ENCODE peak calls at places on chromosomes 12 and 14, in four cellular contexts. One of them, this sample, is unnamed.

GRCh38 chr12:11023387-11023786 is 967 bp upstream of the TAS2R19 start:
- DNase-seq in brain microvascular endothelial cell: no peak
- DNase-seq in heart right ventricle: no peak
- DNase-seq in epithelial cell of esophagus: no peak
- DNase-seq in this sample: no peak

GRCh38 chr12:62435337-62436163 is 31.1 kb upstream of the MON2 start:
- DNase-seq in heart right ventricle: peak
- DNase-seq in brain microvascular endothelial cell: peak
- DNase-seq in epithelial cell of esophagus: peak
- DNase-seq in this sample: peak

GRCh38 chr12:73124480-73124879 is 852.3 kb downstream of the TRHDE start:
- DNase-seq in epithelial cell of esophagus: no peak
- DNase-seq in heart right ventricle: no peak
- DNase-seq in brain microvascular endothelial cell: no peak
- DNase-seq in this sample: no peak

GRCh38 chr12:28925726-28926376 is 223.2 kb upstream of the FAR2 start:
- DNase-seq in brain microvascular endothelial cell: no peak
- DNase-seq in epithelial cell of esophagus: no peak
- DNase-seq in heart right ventricle: no peak
- DNase-seq in this sample: no peak

GRCh38 chr14:105830171-105830570 is 303.8 kb downstream of the TMEM121 start:
- DNase-seq in heart right ventricle: no peak
- DNase-seq in epithelial cell of esophagus: no peak
- DNase-seq in brain microvascular endothelial cell: no peak
- DNase-seq in this sample: no peak

GRCh38 chr12:47212701-47213039 is 132.9 kb upstream of the AMIGO2 start:
- DNase-seq in brain microvascular endothelial cell: no peak
- DNase-seq in heart right ventricle: no peak
- DNase-seq in epithelial cell of esophagus: no peak
- DNase-seq in this sample: no peak

GRCh38 chr14:61471297-61471980 is 150.1 kb downstream of the PRKCH start:
- DNase-seq in brain microvascular endothelial cell: peak
- DNase-seq in epithelial cell of esophagus: no peak
- DNase-seq in heart right ventricle: no peak
- DNase-seq in this sample: no peak

GRCh38 chr14:99571303-99571986 is 32.6 kb downstream of the CCDC85C start:
- DNase-seq in epithelial cell of esophagus: no peak
- DNase-seq in brain microvascular endothelial cell: no peak
- DNase-seq in heart right ventricle: no peak
- DNase-seq in this sample: no peak

GRCh38 chr14:89400529-89400928 is 16.5 kb downstream of the FOXN3 start:
- DNase-seq in epithelial cell of esophagus: no peak
- DNase-seq in heart right ventricle: no peak
- DNase-seq in brain microvascular endothelial cell: no peak
- DNase-seq in this sample: no peak

GRCh38 chr12:93570552-93571359 is 1.7 kb upstream of the SOCS2 start:
- DNase-seq in epithelial cell of esophagus: peak
- DNase-seq in heart right ventricle: peak
- DNase-seq in brain microvascular endothelial cell: peak
- DNase-seq in this sample: peak

GRCh38 chr12:1651946-1652345 is 22.9 kb downstream of the WNT5B start:
- DNase-seq in heart right ventricle: no peak
- DNase-seq in epithelial cell of esophagus: peak
- DNase-seq in brain microvascular endothelial cell: no peak
- DNase-seq in this sample: no peak

GRCh38 chr12:13404111-13404628 is 207.6 kb downstream of the EMP1 start:
- DNase-seq in brain microvascular endothelial cell: no peak
- DNase-seq in epithelial cell of esophagus: no peak
- DNase-seq in heart right ventricle: no peak
- DNase-seq in this sample: no peak

GRCh38 chr12:84643993-84644392 is 268.6 kb downstream of the SLC6A15 start:
- DNase-seq in epithelial cell of esophagus: no peak
- DNase-seq in heart right ventricle: no peak
- DNase-seq in brain microvascular endothelial cell: no peak
- DNase-seq in this sample: no peak

GRCh38 chr14:37403656-37404055 is 191.4 kb downstream of the FOXA1 start:
- DNase-seq in brain microvascular endothelial cell: no peak
- DNase-seq in heart right ventricle: no peak
- DNase-seq in epithelial cell of esophagus: no peak
- DNase-seq in this sample: no peak

GRCh38 chr14:78519863-78520262 is 349.7 kb downstream of the NRXN3 start:
- DNase-seq in epithelial cell of esophagus: peak
- DNase-seq in heart right ventricle: no peak
- DNase-seq in brain microvascular endothelial cell: peak
- DNase-seq in this sample: peak

GRCh38 chr12:50637870-50638481 is 125.9 kb upstream of the ATF1 start:
- DNase-seq in brain microvascular endothelial cell: peak
- DNase-seq in heart right ventricle: no peak
- DNase-seq in epithelial cell of esophagus: peak
- DNase-seq in this sample: peak

GRCh38 chr14:92880851-92881250 is 42.1 kb upstream of the CHGA start:
- DNase-seq in epithelial cell of esophagus: peak
- DNase-seq in heart right ventricle: no peak
- DNase-seq in brain microvascular endothelial cell: peak
- DNase-seq in this sample: peak

GRCh38 chr12:16568873-16569272 is 37.1 kb downstream of the LMO3 start:
- DNase-seq in brain microvascular endothelial cell: no peak
- DNase-seq in epithelial cell of esophagus: peak
- DNase-seq in heart right ventricle: no peak
- DNase-seq in this sample: peak

GRCh38 chr12:67430708-67431335 is 161.7 kb downstream of the CAND1 start:
- DNase-seq in heart right ventricle: peak
- DNase-seq in brain microvascular endothelial cell: no peak
- DNase-seq in epithelial cell of esophagus: no peak
- DNase-seq in this sample: no peak

GRCh38 chr12:85568395-85569103 is 267.7 kb downstream of the RASSF9 start:
- DNase-seq in heart right ventricle: no peak
- DNase-seq in brain microvascular endothelial cell: no peak
- DNase-seq in epithelial cell of esophagus: peak
- DNase-seq in this sample: no peak

GRCh38 chr14:23379331-23380196 is 2.7 kb downstream of the CMTM5 start:
- DNase-seq in brain microvascular endothelial cell: no peak
- DNase-seq in heart right ventricle: peak
- DNase-seq in epithelial cell of esophagus: peak
- DNase-seq in this sample: peak

GRCh38 chr14:105061428-105062047 is 3.7 kb downstream of the GPR132 start:
- DNase-seq in epithelial cell of esophagus: no peak
- DNase-seq in brain microvascular endothelial cell: no peak
- DNase-seq in heart right ventricle: peak
- DNase-seq in this sample: no peak

GRCh38 chr14:94542811-94543449 is 18.3 kb upstream of the SERPINA4 start:
- DNase-seq in epithelial cell of esophagus: no peak
- DNase-seq in heart right ventricle: no peak
- DNase-seq in brain microvascular endothelial cell: no peak
- DNase-seq in this sample: no peak

GRCh38 chr12:40989785-40990184 is 198.3 kb upstream of the PDZRN4 start:
- DNase-seq in brain microvascular endothelial cell: no peak
- DNase-seq in epithelial cell of esophagus: no peak
- DNase-seq in heart right ventricle: no peak
- DNase-seq in this sample: no peak

GRCh38 chr12:28086521-28086920 is 103.7 kb upstream of the CCDC91 start:
- DNase-seq in epithelial cell of esophagus: no peak
- DNase-seq in heart right ventricle: no peak
- DNase-seq in brain microvascular endothelial cell: no peak
- DNase-seq in this sample: no peak

GRCh38 chr12:109770104-109770860 is 56.7 kb downstream of the FAM222A start:
- DNase-seq in brain microvascular endothelial cell: no peak
- DNase-seq in heart right ventricle: no peak
- DNase-seq in epithelial cell of esophagus: no peak
- DNase-seq in this sample: no peak

GRCh38 chr12:107066686-107067085 is 26.7 kb downstream of the CRY1 start:
- DNase-seq in heart right ventricle: no peak
- DNase-seq in brain microvascular endothelial cell: no peak
- DNase-seq in epithelial cell of esophagus: no peak
- DNase-seq in this sample: no peak

GRCh38 chr14:63435838-63436237 is 107.3 kb downstream of the PPP2R5E start:
- DNase-seq in epithelial cell of esophagus: no peak
- DNase-seq in heart right ventricle: peak
- DNase-seq in brain microvascular endothelial cell: peak
- DNase-seq in this sample: peak

GRCh38 chr14:103099733-103100280 is 5.3 kb downstream of the EXOC3L4 start:
- DNase-seq in epithelial cell of esophagus: no peak
- DNase-seq in heart right ventricle: no peak
- DNase-seq in brain microvascular endothelial cell: no peak
- DNase-seq in this sample: no peak

GRCh38 chr14:32980887-32981501 is 42.3 kb downstream of the NPAS3 start:
- DNase-seq in epithelial cell of esophagus: no peak
- DNase-seq in heart right ventricle: no peak
- DNase-seq in brain microvascular endothelial cell: no peak
- DNase-seq in this sample: no peak

GRCh38 chr12:128259556-128260070 is 7.4 kb upstream of the TMEM132C start:
- DNase-seq in heart right ventricle: no peak
- DNase-seq in epithelial cell of esophagus: no peak
- DNase-seq in brain microvascular endothelial cell: peak
- DNase-seq in this sample: no peak

GRCh38 chr12:103505371-103506236 is 9.8 kb upstream of the C12orf42 start:
- DNase-seq in epithelial cell of esophagus: peak
- DNase-seq in heart right ventricle: no peak
- DNase-seq in brain microvascular endothelial cell: no peak
- DNase-seq in this sample: peak

GRCh38 chr14:21880918-21881317 is 207.3 kb upstream of the OR4E1 start:
- DNase-seq in epithelial cell of esophagus: peak
- DNase-seq in brain microvascular endothelial cell: peak
- DNase-seq in heart right ventricle: no peak
- DNase-seq in this sample: no peak

GRCh38 chr14:105067140-105067968 is 2.1 kb upstream of the GPR132 start:
- DNase-seq in brain microvascular endothelial cell: peak
- DNase-seq in epithelial cell of esophagus: peak
- DNase-seq in heart right ventricle: no peak
- DNase-seq in this sample: no peak

GRCh38 chr14:73747386-73748211 is 33.4 kb upstream of the PNMA1 start:
- DNase-seq in brain microvascular endothelial cell: no peak
- DNase-seq in heart right ventricle: no peak
- DNase-seq in epithelial cell of esophagus: no peak
- DNase-seq in this sample: no peak

GRCh38 chr12:17592472-17592871 is 497.5 kb downstream of the RERGL start:
- DNase-seq in brain microvascular endothelial cell: no peak
- DNase-seq in heart right ventricle: no peak
- DNase-seq in epithelial cell of esophagus: no peak
- DNase-seq in this sample: no peak

GRCh38 chr14:20578325-20578724 is 9.5 kb downstream of the RNASE11 start:
- DNase-seq in heart right ventricle: no peak
- DNase-seq in epithelial cell of esophagus: no peak
- DNase-seq in brain microvascular endothelial cell: no peak
- DNase-seq in this sample: no peak

GRCh38 chr14:101965145-101965531 is 765 bp downstream of the DYNC1H1 start:
- DNase-seq in brain microvascular endothelial cell: peak
- DNase-seq in heart right ventricle: peak
- DNase-seq in epithelial cell of esophagus: peak
- DNase-seq in this sample: peak

GRCh38 chr12:54075974-54076373 is 22.3 kb downstream of the HOXC4 start:
- DNase-seq in epithelial cell of esophagus: no peak
- DNase-seq in brain microvascular endothelial cell: no peak
- DNase-seq in heart right ventricle: no peak
- DNase-seq in this sample: no peak

GRCh38 chr14:90756755-90757345 is 59.4 kb downstream of the TTC7B start:
- DNase-seq in heart right ventricle: no peak
- DNase-seq in brain microvascular endothelial cell: no peak
- DNase-seq in epithelial cell of esophagus: no peak
- DNase-seq in this sample: no peak
- TF ChIP-seq CTCF in heart right ventricle: no peak
- TF ChIP-seq CTCF in brain microvascular endothelial cell: no peak
- TF ChIP-seq CTCF in epithelial cell of esophagus: no peak
- TF ChIP-seq CTCF in this sample: no peak

GRCh38 chr14:59189281-59189821 is 884 bp downstream of the DAAM1 start:
- DNase-seq in epithelial cell of esophagus: peak
- DNase-seq in heart right ventricle: peak
- DNase-seq in brain microvascular endothelial cell: peak
- DNase-seq in this sample: peak
- TF ChIP-seq CTCF in epithelial cell of esophagus: no peak
- TF ChIP-seq CTCF in heart right ventricle: no peak
- TF ChIP-seq CTCF in brain microvascular endothelial cell: no peak
- TF ChIP-seq CTCF in this sample: no peak

GRCh38 chr12:52215587-52216031 is 17.4 kb upstream of the KRT7 start:
- DNase-seq in heart right ventricle: no peak
- DNase-seq in epithelial cell of esophagus: peak
- DNase-seq in brain microvascular endothelial cell: peak
- DNase-seq in this sample: peak

GRCh38 chr12:52212701-52213540 is 20.1 kb upstream of the KRT7 start:
- DNase-seq in brain microvascular endothelial cell: no peak
- DNase-seq in heart right ventricle: no peak
- DNase-seq in epithelial cell of esophagus: no peak
- DNase-seq in this sample: no peak

GRCh38 chr12:52216107-52216506 is 16.9 kb upstream of the KRT7 start:
- DNase-seq in brain microvascular endothelial cell: no peak
- DNase-seq in epithelial cell of esophagus: no peak
- DNase-seq in heart right ventricle: no peak
- DNase-seq in this sample: no peak

GRCh38 chr12:52213541-52214420 is 19.3 kb upstream of the KRT7 start:
- DNase-seq in brain microvascular endothelial cell: peak
- DNase-seq in epithelial cell of esophagus: peak
- DNase-seq in heart right ventricle: peak
- DNase-seq in this sample: peak

DNA sequence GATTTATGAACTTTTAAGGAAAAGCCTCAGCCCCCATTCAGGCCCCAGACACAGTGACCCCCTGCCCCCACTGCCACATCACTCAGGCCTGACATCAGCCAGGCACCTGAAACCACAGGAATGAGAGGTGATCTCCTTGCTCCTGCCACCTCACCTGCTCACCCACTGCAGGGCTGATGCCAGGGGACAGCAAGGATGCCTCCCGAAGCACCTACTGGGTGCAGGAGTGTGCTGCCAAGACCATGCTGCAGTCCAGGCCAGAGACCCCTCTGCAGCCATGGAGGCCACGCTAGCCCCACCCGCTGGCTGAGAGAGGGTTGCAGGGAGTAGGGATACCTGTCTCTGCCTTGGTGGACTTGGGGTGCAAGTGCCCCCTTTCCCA is 18.6 kb upstream of the KRT7 start:
- DNase-seq in heart right ventricle: no peak
- DNase-seq in brain microvascular endothelial cell: no peak
- DNase-seq in epithelial cell of esophagus: no peak
- DNase-seq in this sample: no peak
- TF ChIP-seq CTCF in heart right ventricle: no peak
- TF ChIP-seq CTCF in brain microvascular endothelial cell: peak
- TF ChIP-seq CTCF in epithelial cell of esophagus: no peak
- TF ChIP-seq CTCF in this sample: no peak

GRCh38 chr12:31682136-31682962 is 22.9 kb downstream of the ETFBKMT start:
- DNase-seq in brain microvascular endothelial cell: peak
- DNase-seq in epithelial cell of esophagus: peak
- DNase-seq in heart right ventricle: peak
- DNase-seq in this sample: peak
- TF ChIP-seq CTCF in brain microvascular endothelial cell: peak
- TF ChIP-seq CTCF in epithelial cell of esophagus: peak
- TF ChIP-seq CTCF in heart right ventricle: peak
- TF ChIP-seq CTCF in this sample: peak

DNA sequence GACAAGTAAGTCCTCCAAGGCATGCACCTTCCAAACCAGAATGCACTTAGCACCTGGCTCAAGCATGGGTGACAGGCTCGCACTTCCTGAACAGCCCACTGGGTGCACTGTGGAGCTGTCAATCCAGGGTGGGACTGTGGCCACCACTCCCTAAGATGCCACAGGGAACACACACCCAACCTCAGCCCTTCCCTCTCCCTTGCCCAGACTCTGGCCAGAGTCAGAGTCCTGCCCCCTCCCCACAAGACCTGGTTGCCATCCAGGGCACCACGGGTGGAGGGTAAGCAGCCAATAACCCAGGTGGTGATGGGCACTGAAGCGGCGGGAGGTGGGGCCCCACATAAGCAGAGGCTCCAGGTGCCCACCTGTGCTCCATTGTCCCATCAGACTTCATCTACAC is 160.6 kb downstream of the MYRFL start:
- DNase-seq in heart right ventricle: no peak
- DNase-seq in brain microvascular endothelial cell: no peak
- DNase-seq in epithelial cell of esophagus: peak
- DNase-seq in this sample: peak
- TF ChIP-seq CTCF in heart right ventricle: no peak
- TF ChIP-seq CTCF in brain microvascular endothelial cell: peak
- TF ChIP-seq CTCF in epithelial cell of esophagus: peak
- TF ChIP-seq CTCF in this sample: peak

This sample was measured in MCF 10A.